ENCODE peak calls at places on chromosomes 12 and 14, in nine cellular contexts. K is psoas muscle, V is H9, C is OCI-LY7, G is body of pancreas, P is endodermal cell, D is IMR-90, F is cardiac muscle cell, T is fibroblast of lung. Q is an unnamed sample. For H3K4me1, the result is how much of the 10 kb centered on the place peaks cover.

GRCh38 chr12:11877102-11877826 is 193.5 kb upstream of the BCL2L14 start:
- DNase-seq in K (no peak), V (no peak), C (no peak), G (no peak), P (no peak), D (no peak), F (no peak), T (no peak), Q (no peak)

GRCh38 chr12:85568395-85569103 is 267.7 kb downstream of the RASSF9 start:
- DNase-seq in K (no peak), V (no peak), C (no peak), G (peak), P (no peak), D (no peak), F (no peak), T (peak), Q (no peak)

GRCh38 chr12:5260086-5260485 is 171.8 kb upstream of the NTF3 start:
- DNase-seq in K (no peak), V (no peak), C (no peak), G (no peak), P (no peak), D (no peak), F (no peak), T (peak), Q (no peak)

GRCh38 chr14:70642313-70643235 is 858 bp downstream of the TTC9 start:
- DNase-seq in K (peak), V (no peak), C (peak), G (no peak), P (peak), D (no peak), F (no peak), T (no peak), Q (no peak)

GRCh38 chr12:79344855-79345840 is 345.6 kb downstream of the PAWR start:
- DNase-seq in K (no peak), V (peak), C (peak), G (peak), P (peak), D (peak), F (peak), T (peak), Q (no peak)

GRCh38 chr12:116861331-116861730 is 19.9 kb downstream of the HRK start:
- DNase-seq in K (peak), V (peak), C (peak), G (peak), P (peak), D (peak), F (no peak), T (peak), Q (no peak)

GRCh38 chr14:92577321-92577742 is 63.8 kb downstream of the RIN3 start:
- DNase-seq in K (no peak), V (no peak), C (no peak), G (no peak), P (no peak), D (no peak), F (no peak), T (no peak), Q (no peak)

GRCh38 chr14:99252940-99253868 is 18.8 kb downstream of the BCL11B start:
- DNase-seq in K (no peak), V (no peak), C (no peak), G (no peak), P (no peak), D (no peak), F (no peak), T (no peak), Q (peak)

GRCh38 chr12:68479261-68479581 is 131.5 kb upstream of the RAP1B start:
- DNase-seq in K (no peak), V (no peak), C (no peak), G (no peak), P (no peak), D (peak), F (no peak), T (peak), Q (no peak)

GRCh38 chr14:38870437-38870836 is 232.6 kb downstream of the SEC23A start:
- DNase-seq in K (no peak), V (no peak), C (no peak), G (no peak), P (no peak), D (no peak), F (no peak), T (peak), Q (no peak)

GRCh38 chr12:119208626-119209061 is 29.9 kb downstream of the HSPB8 start:
- DNase-seq in K (peak), V (peak), C (no peak), G (peak), P (peak), D (peak), F (peak), T (peak), Q (no peak)

GRCh38 chr14:53881161-53881846 is 75.3 kb downstream of the BMP4 start:
- DNase-seq in K (no peak), V (no peak), C (no peak), G (no peak), P (no peak), D (peak), F (no peak), T (peak), Q (no peak)

GRCh38 chr14:94568186-94568585 is 6.9 kb downstream of the SERPINA4 start:
- DNase-seq in K (no peak), V (no peak), C (no peak), G (no peak), P (no peak), D (no peak), F (no peak), T (no peak), Q (no peak)

GRCh38 chr12:121190523-121191031 is 19.4 kb upstream of the P2RX4 start:
- DNase-seq in K (no peak), V (no peak), C (no peak), G (peak), P (peak), D (peak), F (no peak), T (peak), Q (no peak)

GRCh38 chr12:64039285-64039871 is 182.7 kb downstream of the KICS2 start:
- DNase-seq in K (no peak), V (no peak), C (no peak), G (peak), P (no peak), D (peak), F (peak), T (peak), Q (no peak)

GRCh38 chr12:7433276-7433822 is 10.6 kb downstream of the CD163L1 start:
- DNase-seq in K (no peak), V (no peak), C (no peak), G (no peak), P (no peak), D (peak), F (no peak), T (peak), Q (no peak)

GRCh38 chr14:34750670-34751069 is 36.3 kb upstream of the CFL2 start:
- DNase-seq in K (no peak), V (no peak), C (no peak), G (no peak), P (no peak), D (peak), F (no peak), T (peak), Q (no peak)

GRCh38 chr14:68476212-68476964 is 316.5 kb downstream of the ZFP36L1 start:
- DNase-seq in K (peak), V (no peak), C (peak), G (peak), P (no peak), D (peak), F (no peak), T (peak), Q (no peak)

GRCh38 chr12:132723015-132723763 is 12.5 kb downstream of the PGAM5 start:
- DNase-seq in K (no peak), V (no peak), C (no peak), G (no peak), P (peak), D (peak), F (no peak), T (peak), Q (no peak)

GRCh38 chr14:34043627-34044372 is 92.9 kb upstream of the EGLN3 start:
- DNase-seq in K (no peak), V (peak), C (no peak), G (peak), P (peak), D (no peak), F (no peak), T (peak), Q (peak)

GRCh38 chr14:98711453-98711852 is 560.5 kb downstream of the BCL11B start:
- DNase-seq in K (no peak), V (no peak), C (no peak), G (no peak), P (no peak), D (no peak), F (no peak), T (no peak), Q (no peak)

GRCh38 chr14:50063876-50064420 is 52.4 kb downstream of the VCPKMT start:
- DNase-seq in K (no peak), V (no peak), C (no peak), G (no peak), P (no peak), D (no peak), F (no peak), T (no peak), Q (no peak)
- H3K4me1 ChIP-seq in K (under half), V (under half), C (half or more), G (under half), P (under half), D (under half), F (under half), T (under half), Q (half or more)

GRCh38 chr14:102774391-102775153 is 2.7 kb upstream of the TRAF3 start:
- DNase-seq in K (no peak), V (peak), C (peak), G (peak), P (peak), D (peak), F (peak), T (peak), Q (peak)
- H3K27ac ChIP-seq in K (no peak), V (no peak), C (no peak), G (peak), P (peak), D (no peak), F (no peak), T (no peak), Q (peak)

GRCh38 chr12:122886161-122886560 is 9.8 kb downstream of the VPS37B start:
- DNase-seq in K (no peak), V (no peak), C (no peak), G (no peak), P (no peak), D (no peak), F (no peak), T (no peak), Q (no peak)
- H3K4me1 ChIP-seq in K (under half), V (under half), C (half or more), G (half or more), P (under half), D (under half), F (under half), T (under half), Q (under half)

DNA sequence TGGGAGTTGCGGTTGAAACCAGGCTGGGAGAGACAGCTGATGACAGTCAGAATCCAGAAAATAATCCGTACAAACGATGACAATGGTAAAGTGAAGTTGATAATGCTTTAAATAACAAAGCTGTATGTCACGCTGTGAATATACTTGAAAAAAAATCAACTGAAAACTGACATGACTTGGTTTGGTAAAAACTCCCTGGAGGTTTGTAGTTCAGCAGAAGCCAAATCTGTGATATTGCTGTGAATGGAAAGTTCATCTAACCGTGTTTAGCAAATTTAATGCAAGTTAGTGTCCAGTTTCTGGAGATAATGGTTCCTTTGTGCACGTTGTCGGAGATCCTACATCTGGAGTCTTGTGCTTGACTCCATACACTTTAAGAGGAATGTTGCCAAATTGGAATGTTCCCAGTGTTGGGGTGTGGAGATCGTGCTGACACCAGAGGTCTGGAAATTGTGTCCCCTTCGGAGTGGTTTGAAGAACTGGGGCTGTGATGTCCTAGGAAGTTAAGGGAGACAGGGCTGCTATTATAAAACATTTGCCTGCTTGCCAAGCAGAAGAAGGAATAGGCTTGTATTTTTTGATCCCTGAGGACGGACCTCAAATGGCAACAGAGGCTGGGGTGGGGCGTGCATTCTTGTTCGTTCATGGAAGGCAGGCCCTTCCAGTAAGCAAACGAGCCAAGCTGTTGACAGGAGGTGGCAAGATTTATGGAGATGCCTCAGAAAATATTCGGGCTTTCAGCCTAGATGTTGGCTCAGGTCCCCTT is 30.6 kb downstream of the PPFIBP1 start:
- DNase-seq in K (peak), V (no peak), C (no peak), G (no peak), P (no peak), D (no peak), F (no peak), T (peak), Q (no peak)
- H3K27ac ChIP-seq in K (peak), V (no peak), C (no peak), G (peak), P (no peak), D (peak), F (no peak), T (peak), Q (no peak)

GRCh38 chr12:57152408-57153038 is 5.1 kb upstream of the LRP1-AS start:
- DNase-seq in K (no peak), V (no peak), C (no peak), G (no peak), P (no peak), D (peak), F (no peak), T (peak), Q (no peak)
- H3K4me1 ChIP-seq in K (under half), V (under half), C (under half), G (under half), P (under half), D (under half), F (under half), T (half or more), Q (under half)

DNA sequence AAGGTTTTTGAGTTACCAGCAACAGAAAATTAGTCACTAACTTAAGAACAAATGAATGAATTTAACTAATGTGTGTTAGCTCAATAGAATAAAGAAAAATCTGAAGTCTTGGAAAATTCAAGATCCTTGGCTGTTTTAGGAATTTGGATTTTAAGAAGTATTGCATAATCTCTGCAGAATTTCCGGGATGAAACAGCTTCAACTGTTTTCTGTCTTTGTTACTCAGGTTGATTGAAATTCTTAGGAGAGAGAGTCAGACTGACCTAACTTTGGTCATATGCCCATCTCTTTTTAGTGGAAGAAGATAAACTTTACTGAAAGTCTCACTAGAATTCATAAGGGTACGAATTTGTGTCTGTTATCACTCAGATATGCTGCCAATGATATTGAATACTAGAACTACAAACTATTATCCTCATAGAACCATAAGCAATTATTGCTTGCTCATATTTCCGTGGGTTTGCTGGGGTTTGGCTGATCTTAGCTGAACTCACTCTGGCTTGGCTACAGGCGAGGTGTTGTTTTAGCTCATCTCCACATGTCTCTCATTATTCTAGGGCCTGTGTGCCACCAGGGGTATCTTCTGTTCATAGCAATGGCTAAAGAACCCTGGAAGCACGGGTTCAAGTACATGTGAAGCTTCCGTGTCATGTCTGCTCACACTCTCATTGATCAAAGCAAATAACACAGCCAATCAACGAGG is 257.4 kb upstream of the NOVA1 start:
- DNase-seq in K (no peak), V (no peak), C (no peak), G (no peak), P (no peak), D (no peak), F (no peak), T (peak), Q (no peak)
- H3K27ac ChIP-seq in K (no peak), V (no peak), C (no peak), G (no peak), P (no peak), D (no peak), F (no peak), T (no peak), Q (no peak)

DNA sequence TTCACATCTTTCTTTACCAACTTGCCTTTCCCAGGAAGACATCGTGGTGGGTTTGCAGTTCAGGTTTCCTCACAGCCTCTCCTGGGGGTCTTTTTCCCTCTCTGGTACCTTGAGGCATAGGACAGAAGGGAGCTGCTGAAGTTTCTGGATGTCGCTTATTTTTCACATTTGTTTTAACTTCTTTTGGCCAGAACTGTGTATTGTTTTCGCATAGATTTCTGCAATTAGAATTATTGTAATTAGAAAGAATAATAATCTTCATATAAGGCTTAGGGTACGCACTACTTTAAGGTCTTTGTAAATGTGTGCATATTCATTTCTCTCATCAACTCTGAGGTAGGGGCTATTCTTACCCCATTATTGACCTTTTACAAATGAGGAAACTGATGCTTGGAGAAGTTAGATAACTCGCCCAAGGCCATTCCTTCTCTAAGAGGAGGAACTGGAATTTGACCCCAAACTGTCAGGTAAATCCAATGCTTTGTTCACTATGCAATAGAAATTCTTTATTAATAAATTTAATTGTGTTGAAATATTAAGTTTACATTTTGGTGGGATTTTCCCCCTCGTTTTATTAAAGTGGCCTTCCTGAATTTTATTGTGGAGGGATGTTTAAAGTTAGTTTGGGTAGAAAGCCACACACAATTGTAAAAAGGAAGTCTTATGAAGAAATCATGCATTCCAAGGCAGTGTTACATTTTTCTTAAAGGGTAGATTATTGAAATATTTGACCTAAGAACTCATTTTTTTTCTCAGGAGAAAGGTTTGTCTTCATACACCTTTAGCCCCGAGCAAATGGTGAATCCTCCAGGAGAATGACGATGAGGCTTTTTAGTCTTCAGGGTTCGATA is 12.1 kb upstream of the SLC38A2 start:
- DNase-seq in K (no peak), V (no peak), C (no peak), G (no peak), P (peak), D (no peak), F (no peak), T (peak), Q (no peak)
- H3K4me1 ChIP-seq in K (half or more), V (under half), C (half or more), G (under half), P (under half), D (under half), F (under half), T (under half), Q (under half)

GRCh38 chr14:64632056-64632455 is 72.2 kb upstream of the PLEKHG3 start:
- DNase-seq in K (no peak), V (no peak), C (no peak), G (no peak), P (peak), D (no peak), F (no peak), T (peak), Q (no peak)

GRCh38 chr14:64625363-64626232 is 75.8 kb downstream of the PPP1R36 start:
- DNase-seq in K (no peak), V (no peak), C (no peak), G (peak), P (peak), D (no peak), F (no peak), T (no peak), Q (no peak)

GRCh38 chr14:64623576-64624165 is 73.9 kb downstream of the PPP1R36 start:
- DNase-seq in K (no peak), V (no peak), C (no peak), G (no peak), P (peak), D (no peak), F (no peak), T (no peak), Q (no peak)

GRCh38 chr14:64630778-64631177 is 73.4 kb upstream of the PLEKHG3 start:
- DNase-seq in K (no peak), V (no peak), C (no peak), G (no peak), P (peak), D (no peak), F (no peak), T (no peak), Q (no peak)

DNA sequence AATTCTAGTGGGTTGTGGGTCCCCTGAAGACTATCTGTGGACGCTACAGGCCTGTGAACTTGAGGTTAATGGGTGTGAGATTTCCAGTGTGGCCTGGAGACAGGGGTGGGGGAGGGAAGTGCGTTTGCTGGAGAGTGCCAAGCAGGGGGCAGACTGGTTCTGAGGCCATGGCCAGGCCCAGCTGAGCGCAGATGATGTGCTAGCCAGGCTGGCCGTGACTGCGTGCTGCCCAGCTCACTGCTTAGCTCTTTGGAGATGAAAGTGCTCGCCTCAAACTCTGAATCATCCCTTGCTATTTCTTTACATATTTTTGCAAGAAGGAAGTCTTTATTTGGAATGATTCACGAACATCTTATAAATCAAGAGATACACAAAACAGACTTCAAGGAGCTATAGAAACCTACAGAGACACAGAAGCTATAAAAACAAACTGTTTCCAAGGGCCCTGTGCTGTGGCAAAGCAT is 75.3 kb upstream of the PLEKHG3 start:
- DNase-seq in K (no peak), V (no peak), C (no peak), G (no peak), P (peak), D (peak), F (no peak), T (peak), Q (no peak)
- H3K27ac ChIP-seq in K (no peak), V (no peak), C (no peak), G (no peak), P (no peak), D (peak), F (no peak), T (peak), Q (no peak)

GRCh38 chr14:91115986-91116385 is 2.1 kb downstream of the DGLUCY start:
- DNase-seq in K (no peak), V (no peak), C (no peak), G (no peak), P (no peak), D (peak), F (no peak), T (peak), Q (no peak)
- H3K4me1 ChIP-seq in K (under half), V (under half), C (under half), G (under half), P (under half), D (under half), F (under half), T (under half), Q (half or more)

GRCh38 chr12:15788266-15789214 is 648 bp downstream of the EPS8 start:
- DNase-seq in K (peak), V (peak), C (no peak), G (peak), P (peak), D (peak), F (peak), T (peak), Q (no peak)
- H3K27ac ChIP-seq in K (peak), V (no peak), C (no peak), G (peak), P (no peak), D (peak), F (peak), T (peak), Q (peak)

Q was measured in effector memory CD4-positive, alpha-beta T cell.